ENCODE peak calls at places on chromosomes 12 and 14, in nine cellular contexts. R is HL-60; F is effector memory CD4-positive, alpha-beta T cell; Y is neural progenitor cell; P is iPS DF 6.9; Z is GM12865; V is kidney; M is mesenchymal stem cell; G is IMR-90. T is an unnamed sample.

GRCh38 chr14:63642229-63642611 is 549 bp upstream of the WDR89 start:
- DNase-seq in Z (peak), V (peak), P (peak), F (peak), R (peak), G (peak), Y (peak), M (peak), T (peak)

GRCh38 chr14:29056167-29056566 is 289.6 kb downstream of the FOXG1 start:
- DNase-seq in Y (no peak), P (no peak), F (no peak), R (no peak), G (no peak), M (no peak), Z (no peak), V (no peak), T (no peak)

GRCh38 chr12:5432011-5432400 is at the start of gene NTF3:
- DNase-seq in G (peak), P (no peak), R (no peak), V (no peak), Z (no peak), Y (peak), F (no peak), M (peak), T (peak)

GRCh38 chr12:52771088-52771487 is 6.1 kb downstream of the KRT76 start:
- DNase-seq in Z (no peak), F (no peak), V (no peak), R (no peak), M (no peak), P (no peak), Y (no peak), G (no peak), T (no peak)

GRCh38 chr12:63857771-63858670 is 13.5 kb downstream of the SRGAP1 start:
- DNase-seq in F (no peak), R (no peak), V (no peak), Z (no peak), G (peak), M (no peak), P (no peak), Y (no peak), T (no peak)

GRCh38 chr14:78606111-78606510 is 435.9 kb downstream of the NRXN3 start:
- DNase-seq in V (no peak), M (peak), R (no peak), Y (no peak), G (peak), P (no peak), F (no peak), Z (no peak), T (peak)

GRCh38 chr14:72845196-72845595 is 48.7 kb downstream of the DPF3 start:
- DNase-seq in V (no peak), R (no peak), M (no peak), P (no peak), G (no peak), Z (no peak), F (no peak), Y (no peak), T (no peak)

GRCh38 chr12:104073699-104074098 is 9.4 kb downstream of the HCFC2 start:
- DNase-seq in G (no peak), F (no peak), M (no peak), Z (no peak), P (no peak), R (no peak), V (no peak), Y (no peak), T (no peak)

GRCh38 chr14:59677771-59678211 is 101.2 kb upstream of the CCDC175 start:
- DNase-seq in V (no peak), F (no peak), Z (no peak), P (no peak), M (peak), R (no peak), G (peak), Y (no peak), T (no peak)

GRCh38 chr14:31268216-31268615 is 60.6 kb upstream of the HECTD1 start:
- DNase-seq in M (no peak), V (no peak), F (no peak), G (no peak), P (no peak), R (no peak), Z (no peak), Y (no peak), T (peak)

GRCh38 chr14:92987713-92988510 is 65.0 kb downstream of the CHGA start:
- DNase-seq in V (peak), Z (no peak), G (no peak), M (no peak), P (no peak), R (no peak), Y (no peak), F (no peak), T (no peak)

GRCh38 chr12:24903305-24904088 is 45.4 kb downstream of the BCAT1 start:
- DNase-seq in M (peak), G (no peak), Y (peak), R (no peak), V (no peak), P (no peak), F (no peak), Z (peak), T (peak)

GRCh38 chr12:122227341-122227740 is 1.5 kb upstream of the DIABLO start:
- DNase-seq in R (no peak), M (no peak), Y (no peak), V (peak), F (peak), P (no peak), Z (no peak), G (no peak), T (no peak)

GRCh38 chr14:88225721-88226120 is 97.3 kb downstream of the KCNK10 start:
- DNase-seq in M (no peak), V (no peak), Y (peak), P (no peak), Z (no peak), G (no peak), F (no peak), R (no peak), T (no peak)

GRCh38 chr14:76782885-76783566 is 21.8 kb downstream of the VASH1 start:
- DNase-seq in Z (peak), F (no peak), G (no peak), P (no peak), V (no peak), R (no peak), M (peak), Y (no peak), T (no peak)

GRCh38 chr12:576613-577110 is 86.6 kb downstream of the NINJ2 start:
- DNase-seq in M (no peak), V (no peak), G (no peak), F (no peak), Y (no peak), R (no peak), Z (no peak), P (no peak), T (no peak)
- H3K4me3 ChIP-seq in M (peak), V (no peak), G (no peak), F (peak), Y (no peak), R (no peak), Z (peak), P (no peak), T (no peak)

DNA sequence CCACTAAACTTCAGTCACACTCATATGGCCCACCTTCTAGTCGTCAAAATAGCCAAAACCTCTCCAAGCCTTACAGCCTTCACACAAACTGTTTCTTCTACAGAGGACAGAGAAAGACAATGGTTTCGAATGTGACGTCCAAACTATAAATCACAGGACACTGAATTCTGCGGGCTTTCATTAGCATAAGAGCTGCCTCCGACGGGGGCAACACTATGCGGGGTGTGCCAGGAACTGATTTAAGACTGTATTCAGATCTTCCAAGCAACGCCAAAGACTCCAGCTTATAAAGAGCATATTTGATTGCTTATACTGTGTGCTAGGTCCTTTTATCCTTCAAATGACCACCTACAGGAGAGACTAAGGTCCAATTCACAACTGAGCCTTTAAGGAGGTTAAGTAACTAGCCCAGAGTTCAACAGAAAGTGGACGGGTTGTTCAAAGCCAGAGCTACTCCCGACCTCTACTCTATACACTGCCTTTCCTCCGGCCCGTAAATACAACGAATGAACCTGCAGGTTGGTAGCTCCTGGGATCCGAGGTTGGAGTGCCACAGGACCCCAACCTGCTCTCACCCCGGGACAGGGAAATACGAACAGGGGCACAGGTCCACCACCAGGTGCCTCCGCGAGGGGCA is 574 bp downstream of the L2HGDH start:
- DNase-seq in G (no peak), F (no peak), P (no peak), M (no peak), V (no peak), Y (peak), Z (no peak), R (no peak), T (peak)
- H3K4me3 ChIP-seq in G (peak), F (peak), P (peak), M (peak), V (peak), Y (peak), Z (peak), R (peak), T (peak)

DNA sequence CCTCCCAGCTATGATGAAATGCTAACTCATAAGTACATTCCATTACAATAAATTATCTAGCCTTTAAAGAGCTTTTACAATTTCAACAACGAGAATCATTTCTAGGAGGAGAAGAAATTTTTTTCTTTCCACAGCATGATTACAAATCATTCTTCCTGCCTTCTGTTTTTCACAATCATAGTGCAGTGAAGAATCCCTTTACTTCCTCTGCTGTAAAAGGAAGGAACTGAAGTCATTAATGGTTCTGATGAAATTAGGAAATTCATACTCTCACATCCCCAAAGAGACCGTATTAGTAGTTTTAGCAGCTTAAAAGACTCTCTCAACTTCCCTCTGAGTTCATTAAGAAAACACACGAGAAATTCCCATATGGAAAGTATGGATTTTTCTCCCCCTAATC is 58.7 kb upstream of the KITLG start:
- DNase-seq in P (no peak), M (peak), V (no peak), F (no peak), Y (no peak), G (peak), Z (no peak), R (no peak), T (peak)
- H3K4me3 ChIP-seq in P (no peak), M (peak), V (no peak), F (no peak), Y (no peak), G (no peak), Z (no peak), R (no peak), T (no peak)

DNA sequence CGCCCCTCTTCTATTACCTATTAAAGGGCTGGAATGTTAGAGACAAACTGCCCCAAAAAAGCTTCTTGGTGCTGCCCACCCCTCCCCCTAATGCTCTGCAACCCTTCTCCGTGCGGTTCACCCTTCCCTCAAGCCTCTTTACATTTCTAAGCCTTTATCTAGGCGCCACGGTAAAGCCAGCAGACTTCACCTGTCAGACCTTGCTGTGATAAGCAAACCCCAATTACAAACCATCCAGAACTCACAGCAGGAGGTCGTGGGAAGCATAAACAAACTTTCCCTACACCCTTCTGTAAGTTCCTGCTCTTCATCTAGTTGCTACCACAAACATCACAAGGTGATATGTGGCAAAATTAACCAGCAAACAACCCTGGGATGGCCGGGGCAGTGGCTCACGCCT is 56.8 kb downstream of the MOK start:
- DNase-seq in Y (no peak), R (no peak), M (peak), Z (no peak), V (no peak), G (peak), P (peak), F (no peak), T (peak)
- H3K4me3 ChIP-seq in Y (no peak), R (no peak), M (no peak), Z (no peak), V (no peak), G (no peak), P (no peak), F (no peak), T (no peak)

DNA sequence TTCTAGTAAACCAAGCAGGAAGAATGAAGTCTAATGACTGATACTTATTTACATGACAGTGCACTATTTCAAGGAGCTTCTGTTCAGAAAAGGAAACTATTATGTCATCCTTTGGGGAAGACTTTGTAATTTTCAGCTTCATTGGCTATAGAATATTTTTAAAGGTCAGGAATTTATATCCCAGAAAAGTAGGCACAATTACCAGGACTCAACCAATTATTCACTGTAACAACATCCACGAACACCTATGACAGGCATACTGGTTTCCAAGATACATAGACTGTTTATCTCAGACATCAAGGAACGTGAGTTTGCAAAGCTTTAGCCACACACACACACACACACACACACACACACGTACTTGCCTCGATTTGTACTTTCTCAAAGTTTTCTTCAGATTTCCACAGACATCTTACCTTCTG is 23.2 kb downstream of the OR6S1 start:
- DNase-seq in Y (no peak), Z (no peak), F (no peak), M (no peak), V (no peak), P (no peak), R (no peak), G (no peak), T (no peak)
- H3K4me3 ChIP-seq in Y (no peak), Z (no peak), F (no peak), M (no peak), V (no peak), P (no peak), R (no peak), G (no peak), T (no peak)

GRCh38 chr14:74950795-74951442 is 4.5 kb downstream of the PGF start:
- DNase-seq in M (peak), R (no peak), P (no peak), F (no peak), Z (no peak), V (no peak), Y (no peak), G (peak), T (peak)

GRCh38 chr14:74952195-74952665 is 3.2 kb downstream of the PGF start:
- DNase-seq in M (no peak), Z (no peak), V (no peak), F (no peak), Y (no peak), P (no peak), R (no peak), G (no peak), T (no peak)

GRCh38 chr14:74952697-74953484 is 2.5 kb downstream of the PGF start:
- DNase-seq in G (no peak), P (no peak), V (no peak), Y (no peak), R (no peak), Z (no peak), F (no peak), M (no peak), T (no peak)

GRCh38 chr14:74949859-74950572 is 5.4 kb downstream of the PGF start:
- DNase-seq in Y (no peak), Z (no peak), G (no peak), R (no peak), V (no peak), P (no peak), F (no peak), M (no peak), T (peak)

GRCh38 chr14:74951443-74952194 is 3.8 kb downstream of the PGF start:
- DNase-seq in P (no peak), F (no peak), G (no peak), V (no peak), R (no peak), Z (no peak), M (no peak), Y (no peak), T (no peak)
- H3K4me3 ChIP-seq in P (no peak), F (no peak), G (no peak), V (no peak), R (no peak), Z (no peak), M (no peak), Y (no peak), T (no peak)

DNA sequence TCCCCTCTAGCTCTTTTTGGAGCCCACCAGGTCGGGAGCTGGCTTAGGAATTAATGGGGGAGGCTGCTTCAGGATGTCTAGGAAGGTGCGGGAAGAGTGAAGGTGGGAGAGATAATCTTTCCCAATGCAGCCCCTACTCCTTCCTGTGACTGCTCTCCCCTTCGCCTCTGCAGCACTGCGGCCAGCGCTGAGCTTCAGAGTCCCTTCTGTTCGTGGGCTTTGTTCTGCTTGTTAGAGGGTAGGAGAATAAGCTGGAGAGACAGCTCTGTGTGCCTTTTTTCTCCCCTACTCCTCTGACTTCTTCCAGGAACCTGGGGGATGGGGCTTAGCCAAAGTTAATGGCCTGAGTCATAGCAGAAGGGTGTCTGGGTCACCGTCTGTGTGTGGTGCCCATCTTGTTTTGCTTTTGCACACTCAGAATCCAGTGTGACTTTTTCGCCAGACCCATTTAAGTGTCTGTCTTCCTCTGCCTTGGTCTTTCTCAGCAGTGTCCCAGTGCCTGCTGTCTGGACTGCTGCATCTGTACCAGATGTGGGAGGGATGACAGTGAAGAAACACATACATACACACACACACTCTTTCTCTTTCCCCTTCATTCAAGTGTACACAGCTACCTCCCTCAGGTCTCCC is 3.0 kb downstream of the KIF5A start:
- DNase-seq in M (peak), Y (peak), V (no peak), P (no peak), Z (no peak), R (no peak), G (peak), F (no peak), T (peak)
- H3K4me3 ChIP-seq in M (no peak), Y (peak), V (no peak), P (no peak), Z (no peak), R (no peak), G (no peak), F (no peak), T (no peak)

GRCh38 chr14:104473649-104474574 is 105.7 kb upstream of the C14orf180 start:
- DNase-seq in R (no peak), Z (no peak), V (no peak), M (no peak), G (no peak), F (no peak), P (no peak), Y (no peak), T (no peak)
- H3K4me3 ChIP-seq in R (no peak), Z (no peak), V (no peak), M (no peak), G (no peak), F (no peak), P (no peak), Y (no peak), T (no peak)

GRCh38 chr14:36663404-36664321 is 2.0 kb downstream of the PAX9 start:
- DNase-seq in F (no peak), P (no peak), M (peak), Z (no peak), V (peak), Y (peak), R (no peak), G (no peak), T (no peak)

GRCh38 chr14:36664322-36665193 is 2.9 kb downstream of the PAX9 start:
- DNase-seq in P (no peak), G (no peak), V (no peak), Z (no peak), F (no peak), R (no peak), Y (no peak), M (no peak), T (no peak)

GRCh38 chr14:36667679-36668078 is 6.0 kb downstream of the PAX9 start:
- DNase-seq in Y (no peak), M (no peak), R (no peak), Z (no peak), V (no peak), G (no peak), P (no peak), F (no peak), T (no peak)

GRCh38 chr14:36665887-36666415 is 4.3 kb downstream of the PAX9 start:
- DNase-seq in V (no peak), P (no peak), M (no peak), R (no peak), G (no peak), Z (no peak), Y (no peak), F (no peak), T (no peak)

GRCh38 chr14:36666416-36667206 is 5.0 kb downstream of the PAX9 start:
- DNase-seq in Z (no peak), F (no peak), G (no peak), R (no peak), M (no peak), P (no peak), Y (peak), V (peak), T (no peak)
- H3K4me3 ChIP-seq in Z (no peak), F (no peak), G (no peak), R (no peak), M (no peak), P (peak), Y (peak), V (no peak), T (no peak)

GRCh38 chr14:101927859-101928258 is 36.5 kb upstream of the DYNC1H1 start:
- DNase-seq in P (no peak), Z (no peak), R (peak), V (peak), M (peak), Y (no peak), F (no peak), G (peak), T (peak)
- H3K4me3 ChIP-seq in P (no peak), Z (no peak), R (no peak), V (no peak), M (no peak), Y (no peak), F (no peak), G (no peak), T (no peak)

T was measured in fibroblast of villous mesenchyme.